ENCODE peak calls at places on chromosome 9, in five cellular contexts. Y is NCI-H1092 treated with DMSO at 0.1 percent for 48 hours; W is IMR-90; H is naive thymus-derived CD8-positive, alpha-beta T cell; N is kidney epithelial cell. K is an unnamed sample.

GRCh38 chr9:128072144-128073021 is 4.4 kb downstream of the SLC25A25 start:
- DNase-seq in Y (no peak), W (peak; percentile 73), N (no peak), H (peak; percentile 36), K (no peak)

GRCh38 chr9:95157491-95158151 is 159.9 kb downstream of the FANCC start:
- DNase-seq in W (peak; percentile 94), N (no peak), H (no peak), Y (no peak), K (no peak)

GRCh38 chr9:530681-531080 is 310.8 kb upstream of the DMRT1 start:
- DNase-seq in W (peak; percentile 2), H (no peak), Y (no peak), N (peak; percentile 31), K (peak; percentile 46)

GRCh38 chr9:114028646-114029045 is 49.5 kb downstream of the AMBP start:
- DNase-seq in W (no peak), H (no peak), Y (no peak), N (no peak), K (no peak)

GRCh38 chr9:71819115-71819739 is 50.9 kb upstream of the CEMIP2 start:
- DNase-seq in W (peak; percentile 39), H (peak; percentile 16), Y (peak; percentile 15), N (no peak), K (no peak)

GRCh38 chr9:128007566-128008138 is 26.9 kb upstream of the EEIG1 start:
- DNase-seq in W (peak; percentile 27), N (peak; percentile 80), H (peak; percentile 94), Y (no peak), K (peak; percentile 76)

GRCh38 chr9:133460405-133461175 is 812 bp downstream of the CACFD1 start:
- DNase-seq in N (no peak), H (peak; percentile 68), Y (peak; percentile 60), W (no peak), K (no peak)

GRCh38 chr9:34993502-34994428 is 4.2 kb downstream of the DNAJB5 start:
- DNase-seq in N (no peak), Y (peak; percentile 33), H (no peak), W (peak; percentile 61), K (no peak)

GRCh38 chr9:126000256-126000655 is 253.1 kb downstream of the PBX3 start:
- DNase-seq in H (no peak), W (no peak), Y (no peak), N (no peak), K (no peak)

GRCh38 chr9:128169925-128170324 is 9.9 kb downstream of the BBLN start:
- DNase-seq in Y (no peak), N (no peak), W (no peak), H (no peak), K (no peak)

GRCh38 chr9:93057024-93057702 is 1.3 kb upstream of the SUSD3 start:
- DNase-seq in N (no peak), H (no peak), W (no peak), Y (no peak), K (no peak)

GRCh38 chr9:106958955-106959657 is 96.1 kb downstream of the ZNF462 start:
- DNase-seq in H (no peak), W (peak; percentile 45), Y (no peak), N (no peak), K (no peak)

GRCh38 chr9:132794730-132795380 is 83.2 kb downstream of the AK8 start:
- DNase-seq in W (no peak), Y (peak; percentile 18), H (no peak), N (no peak), K (no peak)

GRCh38 chr9:96344458-96345180 is 38.9 kb downstream of the SLC35D2 start:
- DNase-seq in W (peak; percentile 95), N (peak; percentile 90), Y (peak; percentile 14), H (no peak), K (peak; percentile 87)

GRCh38 chr9:107137495-107138202 is 145.4 kb upstream of the RAD23B start:
- DNase-seq in H (no peak), W (peak; percentile 33), Y (no peak), N (no peak), K (no peak)

GRCh38 chr9:89686134-89686533 is 81.3 kb downstream of the GADD45G start:
- DNase-seq in W (no peak), N (no peak), Y (peak; percentile 51), H (no peak), K (no peak)

GRCh38 chr9:124477211-124478013 is 27.2 kb downstream of the ADGRD2 start:
- DNase-seq in N (no peak), Y (peak; percentile 67), H (no peak), W (no peak), K (no peak)

GRCh38 chr9:133421615-133422542 is at the start of gene ADAMTS13:
- DNase-seq in N (no peak), W (peak; percentile 15), H (no peak), Y (no peak), K (no peak)